ENCODE peak calls at places on chromosomes 16 and 17, in six cellular contexts. W is right atrium auricular region, J is AG09309, C is dorsolateral prefrontal cortex, P is nucleus accumbens, D is psoas muscle. N is an unnamed sample.

GRCh38 chr17:66947311-66947710 is 17.2 kb upstream of the CACNG4 start:
- DNase-seq in P (no peak), J (no peak), D (no peak), W (no peak), C (no peak), N (no peak)

GRCh38 chr17:77691216-77692085 is 267.1 kb upstream of the TNRC6C start:
- DNase-seq in P (no peak), J (no peak), W (peak; percentile 36), C (no peak), D (no peak), N (no peak)

GRCh38 chr17:63437287-63438091 is 8.6 kb downstream of the CYB561 start:
- DNase-seq in C (no peak), D (no peak), W (no peak), J (no peak), P (no peak), N (peak; percentile 47)

GRCh38 chr16:12406840-12407690 is 396.6 kb downstream of the CPPED1 start:
- DNase-seq in J (no peak), W (no peak), D (no peak), P (no peak), C (no peak), N (no peak)

GRCh38 chr16:54509406-54509931 is 222.9 kb upstream of the IRX3 start:
- DNase-seq in J (no peak), C (no peak), W (no peak), P (no peak), D (no peak), N (no peak)

GRCh38 chr16:23171234-23171948 is 11.2 kb upstream of the SCNN1G start:
- DNase-seq in P (no peak), W (no peak), J (no peak), C (no peak), D (no peak), N (no peak)

GRCh38 chr16:87002717-87003413 is 314.3 kb downstream of the C16orf95 start:
- DNase-seq in D (no peak), P (no peak), C (no peak), W (no peak), J (peak; percentile 29), N (no peak)

GRCh38 chr17:44432254-44433157 is 43.1 kb upstream of the ITGA2B start:
- DNase-seq in W (no peak), D (no peak), C (no peak), P (no peak), J (no peak), N (no peak)

GRCh38 chr16:7437843-7438242 is 105.2 kb downstream of the RBFOX1 start:
- DNase-seq in C (no peak), P (no peak), W (no peak), J (no peak), D (no peak), N (no peak)

GRCh38 chr16:85350973-85351372 is 238.7 kb upstream of the CIBAR2 start:
- DNase-seq in C (peak; percentile 94), D (peak; percentile 87), J (peak; percentile 92), W (peak; percentile 76), P (peak; percentile 60), N (peak; percentile 91)

GRCh38 chr16:51355871-51356270 is 204.8 kb upstream of the SALL1 start:
- DNase-seq in C (no peak), W (no peak), P (no peak), D (no peak), J (no peak), N (no peak)

GRCh38 chr17:29357821-29358232 is 32.3 kb upstream of the TAOK1 start:
- DNase-seq in C (no peak), J (no peak), D (no peak), P (no peak), W (no peak), N (no peak)

GRCh38 chr16:67862623-67863583 is 9.9 kb upstream of the EDC4 start:
- DNase-seq in W (peak; percentile 91), J (no peak), C (peak; percentile 86), D (peak; percentile 83), P (no peak), N (no peak)

GRCh38 chr16:80887062-80887461 is 82.7 kb upstream of the CDYL2 start:
- DNase-seq in W (no peak), J (no peak), D (no peak), P (no peak), C (no peak), N (no peak)

GRCh38 chr16:11797957-11798299 is 870 bp upstream of the ZC3H7A start:
- DNase-seq in J (no peak), W (no peak), D (no peak), P (no peak), C (no peak), N (no peak)

GRCh38 chr16:3651461-3652372 is 2.8 kb upstream of the DNASE1 start:
- DNase-seq in C (peak; percentile 35), J (no peak), D (no peak), W (no peak), P (no peak), N (no peak)

GRCh38 chr17:46928472-46929261 is 5.7 kb downstream of the GOSR2 start:
- DNase-seq in C (no peak), J (no peak), P (no peak), W (no peak), D (no peak), N (no peak)

GRCh38 chr17:57001541-57001940 is 23.6 kb downstream of the SCPEP1 start:
- DNase-seq in J (no peak), D (no peak), P (no peak), C (no peak), W (no peak), N (no peak)

GRCh38 chr17:28744104-28744801 is 442 bp downstream of the TRAF4 start:
- DNase-seq in J (no peak), W (no peak), D (peak; percentile 47), C (no peak), P (no peak), N (peak; percentile 60)

GRCh38 chr17:45006927-45007461 is 38.9 kb upstream of the C1QL1 start:
- DNase-seq in J (no peak), W (no peak), P (no peak), D (no peak), C (no peak), N (no peak)

GRCh38 chr16:58999751-59000150 is 265.6 kb upstream of the GOT2 start:
- DNase-seq in D (no peak), P (no peak), W (no peak), J (no peak), C (no peak), N (no peak)

GRCh38 chr16:87721622-87722565 is 43.9 kb downstream of the KLHDC4 start:
- DNase-seq in P (no peak), J (no peak), W (no peak), C (no peak), D (no peak), N (no peak)

GRCh38 chr16:78230832-78231231 is 131.4 kb downstream of the WWOX start:
- DNase-seq in C (no peak), D (no peak), P (no peak), W (no peak), J (no peak), N (no peak)

GRCh38 chr16:20906225-20906870 is 5.8 kb downstream of the LYRM1 start:
- DNase-seq in W (no peak), J (peak; percentile 78), P (no peak), D (no peak), C (no peak), N (no peak)

GRCh38 chr16:79811541-79811940 is 211.0 kb upstream of the MAF start:
- DNase-seq in C (no peak), W (no peak), D (no peak), J (no peak), P (no peak), N (no peak)

GRCh38 chr16:88078111-88078775 is 127.0 kb downstream of the BANP start:
- DNase-seq in P (no peak), D (no peak), W (no peak), J (no peak), C (peak; percentile 86), N (peak; percentile 51)

GRCh38 chr17:48903401-48903800 is 4.8 kb upstream of the UBE2Z start:
- DNase-seq in W (no peak), D (no peak), J (no peak), P (no peak), C (no peak), N (no peak)

GRCh38 chr17:81084691-81085419 is 49.9 kb downstream of the BAIAP2 start:
- DNase-seq in W (no peak), J (no peak), D (peak; percentile 60), P (no peak), C (peak; percentile 68), N (no peak)

N was measured in head of caudate nucleus.